ENCODE peak calls at places on chromosomes 6 and 20, in four cellular contexts. L is choroid plexus epithelial cell, V is transverse colon, B is neural progenitor cell. O is an unnamed sample.

GRCh38 chr6:3891889-3892288 is 42.7 kb downstream of the FAM50B start:
- DNase-seq in V (no peak), B (no peak), L (no peak), O (no peak)

GRCh38 chr6:1378224-1379025 is 11.0 kb upstream of the FOXF2 start:
- DNase-seq in V (no peak), L (no peak), B (peak), O (peak)

GRCh38 chr20:5608104-5608447 is 142.1 kb upstream of the SHLD1 start:
- DNase-seq in L (no peak), B (peak), V (no peak), O (no peak)

GRCh38 chr6:24394777-24395437 is 7.8 kb upstream of the MRS2 start:
- DNase-seq in V (no peak), B (no peak), L (peak), O (no peak)

GRCh38 chr20:64239449-64240242 is 15.9 kb upstream of the PCMTD2 start:
- DNase-seq in V (no peak), B (no peak), L (no peak), O (no peak)

GRCh38 chr6:144678844-144679243 is 393.7 kb downstream of the UTRN start:
- DNase-seq in B (no peak), L (peak), V (no peak), O (no peak)

GRCh38 chr6:119887671-119888070 is 538.1 kb upstream of the MAN1A1 start:
- DNase-seq in B (no peak), L (no peak), V (no peak), O (no peak)

GRCh38 chr6:57267586-57268293 is 45.6 kb upstream of the RAB23 start:
- DNase-seq in V (peak), B (peak), L (peak), O (peak)

GRCh38 chr6:101689695-101690094 is 296.2 kb downstream of the GRIK2 start:
- DNase-seq in V (no peak), B (no peak), L (no peak), O (no peak)

GRCh38 chr6:133854633-133855598 is 34.0 kb upstream of the TCF21 start:
- DNase-seq in V (no peak), L (no peak), B (peak), O (peak)

DNA sequence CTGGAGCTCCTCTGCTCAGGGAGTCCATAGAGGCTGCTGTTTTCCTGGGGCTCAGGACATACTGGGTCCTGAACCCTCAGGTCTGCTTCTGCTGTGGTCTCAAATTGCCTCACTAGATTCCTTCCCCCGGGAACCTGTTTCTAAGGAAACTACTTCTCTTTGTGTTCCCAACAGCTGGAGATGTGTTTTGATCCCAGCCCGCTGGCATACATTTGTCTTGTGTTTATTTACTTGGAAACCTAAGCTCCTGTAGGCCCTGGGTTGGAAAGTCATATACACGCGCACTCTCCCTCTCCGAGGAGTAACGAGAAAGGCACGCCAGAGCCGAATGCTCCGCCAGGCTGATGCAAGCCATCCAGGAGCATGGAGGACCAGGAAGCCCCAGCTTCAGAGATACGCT is 222.8 kb downstream of the UST start:
- DNase-seq in L (peak), B (peak), V (peak), O (peak)
- TF ChIP-seq CTCF in L (no peak), B (no peak), V (no peak), O (no peak)

GRCh38 chr6:82363368-82364086 is at the start of gene TPBG:
- DNase-seq in V (peak), B (peak), L (peak), O (peak)

GRCh38 chr6:82364087-82365010 is 732 bp downstream of the TPBG start:
- DNase-seq in L (peak), B (peak), V (peak), O (peak)

GRCh38 chr6:82362144-82362543 is 1.5 kb upstream of the TPBG start:
- DNase-seq in L (no peak), V (no peak), B (no peak), O (no peak)

GRCh38 chr6:82362868-82363267 is 749 bp upstream of the TPBG start:
- DNase-seq in L (peak), V (no peak), B (peak), O (peak)

DNA sequence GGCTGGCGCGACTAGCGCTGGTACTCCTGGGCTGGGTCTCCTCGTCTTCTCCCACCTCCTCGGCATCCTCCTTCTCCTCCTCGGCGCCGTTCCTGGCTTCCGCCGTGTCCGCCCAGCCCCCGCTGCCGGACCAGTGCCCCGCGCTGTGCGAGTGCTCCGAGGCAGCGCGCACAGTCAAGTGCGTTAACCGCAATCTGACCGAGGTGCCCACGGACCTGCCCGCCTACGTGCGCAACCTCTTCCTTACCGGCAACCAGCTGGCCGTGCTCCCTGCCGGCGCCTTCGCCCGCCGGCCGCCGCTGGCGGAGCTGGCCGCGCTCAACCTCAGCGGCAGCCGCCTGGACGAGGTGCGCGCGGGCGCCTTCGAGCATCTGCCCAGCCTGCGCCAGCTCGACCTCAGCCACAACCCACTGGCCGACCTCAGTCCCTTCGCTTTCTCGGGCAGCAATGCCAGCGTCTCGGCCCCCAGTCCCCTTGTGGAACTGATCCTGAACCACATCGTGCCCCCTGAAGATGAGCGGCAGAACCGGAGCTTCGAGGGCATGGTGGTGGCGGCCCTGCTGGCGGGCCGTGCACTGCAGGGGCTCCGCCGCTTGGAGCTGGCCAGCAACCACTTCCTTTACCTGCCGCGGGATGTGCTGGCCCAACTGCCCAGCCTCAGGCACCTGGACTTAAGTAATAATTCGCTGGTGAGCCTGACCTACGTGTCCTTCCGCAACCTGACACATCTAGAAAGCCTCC is 1.6 kb downstream of the TPBG start:
- DNase-seq in V (peak), L (peak), B (peak), O (peak)
- TF ChIP-seq CTCF in V (no peak), L (peak), B (peak), O (peak)

GRCh38 chr6:5860849-5861248 is 145.9 kb downstream of the NRN1 start:
- DNase-seq in L (no peak), V (no peak), B (no peak), O (no peak)

GRCh38 chr6:5850848-5851255 is 155.9 kb downstream of the NRN1 start:
- DNase-seq in L (peak), V (no peak), B (peak), O (no peak)

GRCh38 chr6:5851261-5851757 is 155.4 kb downstream of the NRN1 start:
- DNase-seq in B (peak), V (peak), L (peak), O (peak)

GRCh38 chr6:5855787-5856186 is 150.9 kb downstream of the NRN1 start:
- DNase-seq in B (no peak), L (no peak), V (no peak), O (no peak)

GRCh38 chr6:5854900-5855299 is 151.8 kb downstream of the NRN1 start:
- DNase-seq in B (no peak), V (no peak), L (no peak), O (no peak)
- TF ChIP-seq CTCF in B (no peak), V (no peak), L (no peak), O (no peak)

GRCh38 chr6:37491161-37491829 is 8.4 kb downstream of the CCDC167 start:
- DNase-seq in V (no peak), B (no peak), L (no peak), O (no peak)

GRCh38 chr6:37487891-37488290 is 11.8 kb downstream of the CCDC167 start:
- DNase-seq in V (no peak), L (no peak), B (no peak), O (no peak)

GRCh38 chr6:37490466-37491015 is 9.2 kb downstream of the CCDC167 start:
- DNase-seq in V (no peak), L (no peak), B (no peak), O (no peak)

GRCh38 chr6:37488464-37488863 is 11.2 kb downstream of the CCDC167 start:
- DNase-seq in B (no peak), V (no peak), L (no peak), O (no peak)

DNA sequence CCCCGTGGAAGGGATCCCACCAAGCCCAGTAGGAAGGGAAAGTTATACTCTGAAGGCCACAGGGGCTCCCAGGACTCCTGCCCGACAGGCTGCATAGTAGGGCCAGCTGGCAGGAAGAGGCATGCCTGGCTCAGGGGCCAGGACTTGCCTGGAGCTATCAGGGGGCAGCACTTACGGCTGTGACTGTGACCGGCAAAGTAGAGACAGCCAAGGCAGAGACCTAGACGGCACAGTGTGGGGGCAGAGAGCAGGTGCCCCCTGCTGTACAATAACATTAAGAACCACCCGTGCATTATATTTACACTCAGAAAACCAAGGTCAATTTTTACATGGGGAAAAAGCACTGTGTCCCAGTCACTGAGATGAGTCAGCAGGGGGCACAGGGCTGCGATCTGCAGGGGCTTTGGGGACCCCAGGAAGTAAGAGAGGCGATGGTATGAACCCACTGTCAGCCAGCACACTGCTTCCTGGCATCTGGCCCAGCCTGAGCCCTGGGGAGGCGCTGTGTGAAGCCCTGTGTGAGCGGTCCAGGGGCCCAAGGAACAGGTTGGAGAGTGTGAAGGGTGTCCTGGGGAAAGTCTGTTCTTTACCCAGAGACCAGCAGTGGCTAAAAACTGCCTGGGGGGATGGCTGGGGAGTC is 9.9 kb downstream of the CCDC167 start:
- DNase-seq in V (no peak), L (peak), B (no peak), O (no peak)
- TF ChIP-seq CTCF in V (no peak), L (peak), B (no peak), O (no peak)

GRCh38 chr6:159148641-159149040 is 20.6 kb upstream of the FNDC1 start:
- DNase-seq in V (no peak), L (no peak), B (no peak), O (no peak)
- TF ChIP-seq CTCF in V (no peak), L (no peak), B (no peak), O (no peak)

DNA sequence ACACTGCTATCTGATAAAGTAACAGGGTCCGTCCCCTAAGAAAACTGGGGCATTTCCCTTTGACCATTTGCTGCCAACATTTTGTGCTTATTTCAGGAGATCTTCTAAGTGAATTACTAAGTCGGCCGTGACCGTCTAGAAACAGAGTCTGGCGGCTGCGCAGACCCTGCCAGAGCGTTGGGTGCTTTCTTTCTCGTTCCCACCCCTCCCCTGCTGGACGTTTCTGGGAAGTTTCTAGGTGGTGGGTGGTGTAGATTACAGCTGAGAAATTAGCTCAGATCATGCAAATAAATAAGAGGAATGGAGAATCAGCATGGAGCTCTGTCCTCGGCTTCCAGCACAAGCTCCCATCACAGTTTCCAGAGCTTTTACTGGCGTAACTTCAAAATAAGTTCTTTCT is 128.0 kb downstream of the MYLK4 start:
- DNase-seq in L (peak), V (no peak), B (no peak), O (no peak)
- TF ChIP-seq CTCF in L (peak), V (no peak), B (no peak), O (no peak)

GRCh38 chr6:130070747-130071146 is 52.4 kb downstream of the L3MBTL3 start:
- DNase-seq in V (no peak), B (peak), L (no peak), O (no peak)

GRCh38 chr6:130075879-130076278 is 57.5 kb downstream of the L3MBTL3 start:
- DNase-seq in B (no peak), V (no peak), L (peak), O (no peak)

GRCh38 chr6:130076512-130076911 is 58.1 kb downstream of the L3MBTL3 start:
- DNase-seq in L (peak), V (no peak), B (no peak), O (peak)
- TF ChIP-seq CTCF in L (peak), V (no peak), B (peak), O (peak)